ENCODE peak calls at places on chromosomes 13 and 19, in eight cellular contexts. P, V, R, K, Z, X, M and S are unnamed samples.

GRCh38 chr19:3124630-3125029 is 11.2 kb upstream of the GNA15 start:
- ATAC-seq in P (no peak), V (no peak), R (no peak), K (peak), Z (no peak), X (no peak), M (no peak), S (no peak)

GRCh38 chr13:63512095-63512494 is 2096.4 kb upstream of the PCDH20 start:
- ATAC-seq in P (no peak), V (no peak), R (no peak), K (no peak), Z (peak), X (no peak), M (no peak), S (no peak)

GRCh38 chr19:10617409-10618121 is 7.8 kb upstream of the SLC44A2 start:
- ATAC-seq in P (peak), V (peak), R (no peak), K (no peak), Z (peak), X (peak), M (no peak), S (no peak)

GRCh38 chr13:60463787-60464186 is 66.8 kb downstream of the TDRD3 start:
- ATAC-seq in P (no peak), V (no peak), R (no peak), K (no peak), Z (no peak), X (no peak), M (no peak), S (no peak)

GRCh38 chr13:29791508-29791907 is 58.9 kb downstream of the UBL3 start:
- ATAC-seq in P (no peak), V (no peak), R (no peak), K (peak), Z (no peak), X (no peak), M (no peak), S (no peak)

GRCh38 chr13:40540707-40541044 is 125.8 kb downstream of the FOXO1 start:
- ATAC-seq in P (peak), V (peak), R (peak), K (no peak), Z (no peak), X (no peak), M (no peak), S (peak)

GRCh38 chr13:90414691-90415596 is 932.5 kb upstream of the MIR17HG start:
- ATAC-seq in P (peak), V (peak), R (no peak), K (no peak), Z (no peak), X (no peak), M (no peak), S (no peak)

GRCh38 chr19:1673645-1674292 is 21.4 kb upstream of the TCF3 start:
- ATAC-seq in P (no peak), V (peak), R (peak), K (no peak), Z (no peak), X (no peak), M (no peak), S (no peak)

GRCh38 chr13:108346376-108346775 is 76.9 kb downstream of the TNFSF13B start:
- ATAC-seq in P (no peak), V (no peak), R (no peak), K (peak), Z (no peak), X (no peak), M (no peak), S (no peak)

GRCh38 chr19:4582980-4583842 is 23.7 kb upstream of the SEMA6B start:
- ATAC-seq in P (peak), V (peak), R (peak), K (no peak), Z (no peak), X (no peak), M (no peak), S (no peak)

GRCh38 chr19:5680083-5680436 is 256 bp downstream of the MICOS13 start:
- ATAC-seq in P (peak), V (peak), R (peak), K (no peak), Z (no peak), X (peak), M (peak), S (peak)

GRCh38 chr19:5466814-5467291 is 11.6 kb downstream of the ZNRF4 start:
- ATAC-seq in P (no peak), V (no peak), R (peak), K (no peak), Z (no peak), X (no peak), M (no peak), S (peak)

GRCh38 chr19:43820861-43821215 is 6.3 kb upstream of the ZNF283 start:
- ATAC-seq in P (no peak), V (no peak), R (no peak), K (no peak), Z (no peak), X (no peak), M (no peak), S (no peak)

GRCh38 chr13:54750521-54750920 is 1721.9 kb downstream of the OLFM4 start:
- ATAC-seq in P (no peak), V (no peak), R (no peak), K (no peak), Z (no peak), X (no peak), M (no peak), S (no peak)

GRCh38 chr13:46489586-46490023 is 63.4 kb upstream of the LRCH1 start:
- ATAC-seq in P (no peak), V (no peak), R (no peak), K (no peak), Z (no peak), X (no peak), M (no peak), S (peak)

GRCh38 chr13:110187501-110188161 is 119.3 kb downstream of the COL4A1 start:
- ATAC-seq in P (no peak), V (no peak), R (no peak), K (no peak), Z (no peak), X (no peak), M (no peak), S (no peak)

DNA sequence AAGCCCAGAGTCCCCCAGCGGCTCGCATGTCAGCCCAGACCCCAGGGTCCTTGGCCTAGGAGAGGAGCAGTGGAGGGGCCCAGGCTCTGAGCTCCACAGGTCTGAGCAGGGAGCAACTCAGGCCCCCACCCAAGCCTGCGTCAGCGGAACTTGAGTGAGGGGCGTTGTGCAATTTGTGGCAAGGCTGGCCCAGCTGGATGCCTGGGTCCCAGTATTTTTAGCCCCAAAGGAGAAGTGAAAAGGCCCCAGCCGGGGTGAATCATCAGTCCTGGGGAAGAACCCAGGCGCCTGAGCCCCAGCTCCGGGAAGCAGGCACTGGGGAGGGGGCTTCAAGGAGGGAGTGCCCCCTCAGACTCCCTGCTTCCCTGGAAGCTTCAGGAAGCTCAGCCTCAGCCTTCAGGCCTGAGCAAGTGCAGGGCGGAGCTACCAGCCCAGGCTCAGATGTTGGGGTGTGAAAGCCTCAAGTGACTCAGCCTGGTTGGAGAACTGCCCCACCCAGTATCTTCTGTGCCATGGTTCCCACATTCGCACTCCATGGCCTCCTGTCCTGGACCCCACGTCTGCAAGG is 7.2 kb downstream of the MED29 start:
- ATAC-seq in P (peak), V (no peak), R (peak), K (peak), Z (peak), X (peak), M (no peak), S (peak)
- TF ChIP-seq POLR2AphosphoS5 in P (peak), V (no peak), R (no peak), K (peak), Z (peak), X (no peak), M (no peak), S (no peak)

GRCh38 chr19:13797058-13797440 is 1.8 kb downstream of the ZSWIM4 start:
- ATAC-seq in P (no peak), V (no peak), R (no peak), K (no peak), Z (no peak), X (no peak), M (no peak), S (no peak)

GRCh38 chr19:13797870-13798269 is 2.6 kb downstream of the ZSWIM4 start:
- ATAC-seq in P (no peak), V (no peak), R (no peak), K (no peak), Z (no peak), X (no peak), M (no peak), S (no peak)

GRCh38 chr19:13794752-13795589 is at the start of gene ZSWIM4:
- ATAC-seq in P (peak), V (peak), R (peak), K (peak), Z (peak), X (peak), M (peak), S (peak)

GRCh38 chr19:13795595-13796300 is 505 bp downstream of the ZSWIM4 start:
- ATAC-seq in P (peak), V (peak), R (no peak), K (peak), Z (no peak), X (peak), M (peak), S (peak)

DNA sequence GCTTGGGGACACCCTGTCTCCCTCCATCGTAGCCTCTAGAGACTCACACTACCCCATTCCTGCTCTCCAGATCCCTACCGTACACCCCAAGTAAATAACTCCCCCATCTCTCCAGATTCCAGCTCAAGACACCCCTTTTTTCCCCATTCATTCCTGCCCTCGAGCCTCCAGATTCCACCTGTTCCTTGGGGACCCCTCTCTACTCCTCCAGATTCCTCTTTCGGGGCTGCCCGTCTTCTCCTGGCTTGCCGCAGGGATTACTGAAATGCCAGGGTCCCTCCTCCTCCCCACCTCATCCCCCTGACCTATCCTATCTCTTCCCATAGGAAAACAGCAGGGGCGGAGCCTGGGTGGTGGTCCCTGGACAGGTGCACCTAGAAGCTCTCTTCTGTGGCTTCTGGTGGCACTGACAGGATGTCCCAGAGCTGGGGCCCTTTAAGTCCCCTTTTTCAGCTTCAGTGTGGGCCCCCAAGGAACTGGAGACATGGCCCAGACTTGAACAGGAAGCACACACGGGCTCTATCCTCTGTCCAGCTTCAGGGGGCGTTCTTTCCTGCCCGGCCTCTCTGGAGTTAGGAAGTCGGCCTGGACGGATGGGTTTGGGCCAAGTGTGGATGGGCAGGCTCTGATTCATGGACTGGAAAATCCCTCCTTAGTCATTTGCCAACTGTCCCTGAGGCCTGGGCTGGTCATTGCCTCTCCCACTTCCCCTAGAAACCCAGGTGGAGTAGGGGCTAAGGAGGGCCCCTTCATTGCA is 1.2 kb downstream of the ZSWIM4 start:
- ATAC-seq in P (no peak), V (peak), R (no peak), K (peak), Z (no peak), X (no peak), M (peak), S (peak)
- TF ChIP-seq CTCF in P (no peak), V (no peak), R (peak), K (no peak), Z (no peak), X (no peak), M (no peak), S (no peak)

GRCh38 chr19:54152878-54153524 is 6.5 kb downstream of the LENG1 start:
- ATAC-seq in P (no peak), V (no peak), R (no peak), K (no peak), Z (no peak), X (no peak), M (no peak), S (peak)
- TF ChIP-seq POLR2AphosphoS5 in P (no peak), V (peak), R (no peak), K (no peak), Z (no peak), X (no peak), M (no peak), S (no peak)

GRCh38 chr13:27354379-27354778 is 70.0 kb upstream of the GTF3A start:
- ATAC-seq in P (no peak), V (no peak), R (no peak), K (no peak), Z (no peak), X (no peak), M (no peak), S (peak)
- TF ChIP-seq CTCF in P (no peak), V (no peak), R (no peak), K (no peak), Z (no peak), X (no peak), M (no peak), S (peak)

GRCh38 chr13:99722419-99722818 is 221.1 kb downstream of the TM9SF2 start:
- ATAC-seq in P (no peak), V (no peak), R (no peak), K (no peak), Z (no peak), X (no peak), M (no peak), S (no peak)

GRCh38 chr13:99723847-99724246 is 222.6 kb downstream of the TM9SF2 start:
- ATAC-seq in P (no peak), V (no peak), R (no peak), K (no peak), Z (no peak), X (no peak), M (no peak), S (no peak)

GRCh38 chr13:99721606-99722384 is 220.5 kb downstream of the TM9SF2 start:
- ATAC-seq in P (no peak), V (no peak), R (no peak), K (no peak), Z (no peak), X (no peak), M (peak), S (no peak)

GRCh38 chr13:99722931-99723330 is 221.7 kb downstream of the TM9SF2 start:
- ATAC-seq in P (no peak), V (no peak), R (no peak), K (no peak), Z (no peak), X (no peak), M (no peak), S (no peak)

GRCh38 chr13:99717959-99718674 is 216.8 kb downstream of the TM9SF2 start:
- ATAC-seq in P (no peak), V (no peak), R (no peak), K (no peak), Z (no peak), X (no peak), M (peak), S (no peak)
- TF ChIP-seq POLR2AphosphoS5 in P (no peak), V (no peak), R (no peak), K (no peak), Z (no peak), X (no peak), M (no peak), S (no peak)

GRCh38 chr19:46789371-46789770 is 977 bp upstream of the SLC1A5 start:
- ATAC-seq in P (no peak), V (no peak), R (no peak), K (no peak), Z (no peak), X (no peak), M (no peak), S (no peak)

GRCh38 chr19:46787040-46787330 is 1.4 kb downstream of the SLC1A5 start:
- ATAC-seq in P (no peak), V (no peak), R (no peak), K (no peak), Z (no peak), X (no peak), M (no peak), S (no peak)

GRCh38 chr19:46788968-46789338 is 559 bp upstream of the SLC1A5 start:
- ATAC-seq in P (no peak), V (no peak), R (no peak), K (no peak), Z (no peak), X (no peak), M (no peak), S (no peak)

GRCh38 chr19:46787331-46788100 is 878 bp downstream of the SLC1A5 start:
- ATAC-seq in P (peak), V (peak), R (peak), K (peak), Z (peak), X (peak), M (peak), S (peak)

GRCh38 chr19:46788101-46788967 is at the start of gene SLC1A5:
- ATAC-seq in P (peak), V (peak), R (peak), K (peak), Z (peak), X (peak), M (peak), S (peak)
- TF ChIP-seq CTCF in P (no peak), V (no peak), R (peak), K (no peak), Z (no peak), X (peak), M (no peak), S (peak)

GRCh38 chr19:16164222-16164890 is 9.0 kb downstream of the CIB3 start:
- ATAC-seq in P (no peak), V (no peak), R (peak), K (no peak), Z (no peak), X (no peak), M (no peak), S (no peak)

GRCh38 chr19:16161848-16162247 is 11.5 kb downstream of the CIB3 start:
- ATAC-seq in P (peak), V (peak), R (no peak), K (no peak), Z (no peak), X (no peak), M (no peak), S (no peak)

GRCh38 chr19:16159655-16160054 is 13.7 kb downstream of the CIB3 start:
- ATAC-seq in P (no peak), V (no peak), R (no peak), K (no peak), Z (no peak), X (no peak), M (no peak), S (no peak)

GRCh38 chr19:16160445-16160942 is 12.8 kb downstream of the CIB3 start:
- ATAC-seq in P (peak), V (no peak), R (no peak), K (peak), Z (no peak), X (no peak), M (no peak), S (no peak)

GRCh38 chr19:16160943-16161560 is 12.3 kb downstream of the CIB3 start:
- ATAC-seq in P (peak), V (peak), R (no peak), K (no peak), Z (no peak), X (peak), M (no peak), S (no peak)
- TF ChIP-seq POLR2AphosphoS5 in P (peak), V (no peak), R (no peak), K (peak), Z (no peak), X (no peak), M (no peak), S (no peak)

GRCh38 chr13:94416454-94417080 is 62.9 kb downstream of the DCT start:
- ATAC-seq in P (peak), V (no peak), R (peak), K (peak), Z (no peak), X (peak), M (peak), S (no peak)
- TF ChIP-seq CTCF in P (peak), V (peak), R (peak), K (peak), Z (peak), X (peak), M (peak), S (no peak)

GRCh38 chr19:42121036-42121621 is 11.1 kb downstream of the POU2F2 start:
- ATAC-seq in P (no peak), V (peak), R (no peak), K (peak), Z (no peak), X (no peak), M (no peak), S (no peak)

GRCh38 chr19:42120276-42121010 is 11.8 kb downstream of the POU2F2 start:
- ATAC-seq in P (no peak), V (no peak), R (no peak), K (no peak), Z (no peak), X (no peak), M (no peak), S (no peak)

GRCh38 chr19:42123765-42124164 is 8.5 kb downstream of the POU2F2 start:
- ATAC-seq in P (no peak), V (no peak), R (no peak), K (no peak), Z (no peak), X (no peak), M (no peak), S (no peak)

GRCh38 chr19:42122691-42123607 is 9.3 kb downstream of the POU2F2 start:
- ATAC-seq in P (no peak), V (no peak), R (no peak), K (peak), Z (no peak), X (no peak), M (peak), S (no peak)

DNA sequence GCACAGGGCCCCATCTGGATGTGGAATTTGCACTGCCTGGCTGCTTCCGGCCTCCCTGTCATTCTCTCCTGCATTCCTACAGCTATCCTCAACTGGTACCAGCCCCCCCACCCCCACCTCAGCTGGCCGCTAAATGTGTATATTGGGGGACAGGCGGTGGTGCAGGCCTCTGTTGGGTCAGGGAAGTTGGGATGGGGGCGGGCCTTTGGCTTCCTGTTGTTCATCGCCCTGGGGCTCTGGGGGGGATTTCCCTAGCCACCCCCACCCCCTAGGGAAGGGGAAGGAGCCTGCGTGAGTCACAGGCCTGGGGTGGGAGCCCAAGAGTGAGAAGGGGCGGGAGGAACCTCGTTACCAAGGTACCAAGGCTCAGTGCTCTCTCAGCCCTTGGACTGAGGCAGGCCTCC is 10.6 kb downstream of the POU2F2 start:
- ATAC-seq in P (no peak), V (peak), R (no peak), K (peak), Z (no peak), X (no peak), M (peak), S (no peak)
- TF ChIP-seq POLR2AphosphoS5 in P (no peak), V (no peak), R (no peak), K (no peak), Z (no peak), X (no peak), M (no peak), S (no peak)